ENCODE peak calls at places on chromosomes 12 and 14, in six cellular contexts. D is A549, N is H1, K is K562, P is GM12878, B is HepG2. Y is an unnamed sample.

GRCh38 chr12:14810953-14811483 is 3.0 kb downstream of the SMCO3 start:
- DNase-seq in D (peak), N (no peak), K (no peak), P (no peak), B (peak), Y (no peak)

GRCh38 chr14:93002049-93002448 is 79.1 kb downstream of the CHGA start:
- DNase-seq in D (no peak), N (no peak), K (no peak), P (no peak), B (no peak), Y (no peak)

GRCh38 chr14:81682134-81682533 is 148.5 kb upstream of the SEL1L start:
- DNase-seq in D (no peak), N (no peak), K (no peak), P (no peak), B (no peak), Y (no peak)

GRCh38 chr14:20873370-20874177 is 17.6 kb upstream of the RNASE3 start:
- DNase-seq in D (peak), N (peak), K (peak), P (no peak), B (peak), Y (peak)

GRCh38 chr14:56145965-56146364 is 27.8 kb downstream of the PELI2 start:
- DNase-seq in D (no peak), N (no peak), K (no peak), P (no peak), B (no peak), Y (no peak)

GRCh38 chr14:57918791-57919190 is 52.9 kb upstream of the SLC35F4 start:
- DNase-seq in D (no peak), N (no peak), K (no peak), P (no peak), B (no peak), Y (no peak)

GRCh38 chr14:102764220-102764671 is 13.0 kb upstream of the TRAF3 start:
- DNase-seq in D (no peak), N (no peak), K (no peak), P (peak), B (no peak), Y (no peak)

GRCh38 chr12:109461049-109461845 is 15.9 kb downstream of the KCTD10 start:
- DNase-seq in D (no peak), N (no peak), K (peak), P (no peak), B (peak), Y (no peak)

GRCh38 chr12:103273645-103274044 is 222.1 kb downstream of the C12orf42 start:
- DNase-seq in D (no peak), N (no peak), K (no peak), P (no peak), B (no peak), Y (no peak)

GRCh38 chr14:51862171-51862838 is 1.9 kb downstream of the GNG2 start:
- DNase-seq in D (no peak), N (no peak), K (no peak), P (no peak), B (no peak), Y (no peak)

GRCh38 chr14:24605435-24606190 is 3.9 kb downstream of the GZMH start:
- DNase-seq in D (peak), N (peak), K (peak), P (no peak), B (peak), Y (peak)

GRCh38 chr14:77459072-77459723 is 1.3 kb downstream of the AHSA1 start:
- DNase-seq in D (peak), N (no peak), K (peak), P (peak), B (peak), Y (peak)

GRCh38 chr12:96033549-96034389 is 1.6 kb downstream of the LTA4H start:
- DNase-seq in D (no peak), N (no peak), K (no peak), P (no peak), B (no peak), Y (no peak)

GRCh38 chr12:97639702-97640101 is 177.1 kb downstream of the RMST start:
- DNase-seq in D (no peak), N (no peak), K (no peak), P (no peak), B (peak), Y (no peak)

GRCh38 chr14:24982472-24983155 is 67.3 kb downstream of the STXBP6 start:
- DNase-seq in D (no peak), N (no peak), K (no peak), P (no peak), B (peak), Y (no peak)

GRCh38 chr14:22081352-22081751 is 407.7 kb upstream of the OR4E1 start:
- DNase-seq in D (no peak), N (no peak), K (no peak), P (no peak), B (no peak), Y (no peak)

GRCh38 chr12:26799741-26800140 is 33.3 kb downstream of the ITPR2 start:
- DNase-seq in D (no peak), N (no peak), K (no peak), P (no peak), B (no peak), Y (no peak)

GRCh38 chr12:107310621-107311020 is 217.3 kb upstream of the CRY1 start:
- DNase-seq in D (no peak), N (no peak), K (no peak), P (no peak), B (no peak), Y (no peak)

GRCh38 chr12:56160160-56160763 is 2.1 kb downstream of the MYL6 start:
- DNase-seq in D (no peak), N (no peak), K (no peak), P (no peak), B (no peak), Y (no peak)

GRCh38 chr14:23025181-23025788 is 9.4 kb downstream of the PSMB5 start:
- DNase-seq in D (no peak), N (no peak), K (no peak), P (no peak), B (no peak), Y (no peak)

GRCh38 chr14:25237845-25238244 is 187.9 kb upstream of the STXBP6 start:
- DNase-seq in D (no peak), N (peak), K (no peak), P (no peak), B (peak), Y (no peak)

GRCh38 chr14:75969891-75970290 is 11.9 kb downstream of the TGFB3 start:
- DNase-seq in D (no peak), N (no peak), K (no peak), P (no peak), B (no peak), Y (no peak)

GRCh38 chr14:50318031-50318626 is 6.0 kb downstream of the DMAC2L start:
- DNase-seq in D (peak), N (no peak), K (peak), P (no peak), B (peak), Y (peak)

GRCh38 chr12:131710464-131711457 is at the start of gene SFSWAP:
- DNase-seq in D (peak), N (no peak), K (peak), P (peak), B (peak), Y (peak)

DNA sequence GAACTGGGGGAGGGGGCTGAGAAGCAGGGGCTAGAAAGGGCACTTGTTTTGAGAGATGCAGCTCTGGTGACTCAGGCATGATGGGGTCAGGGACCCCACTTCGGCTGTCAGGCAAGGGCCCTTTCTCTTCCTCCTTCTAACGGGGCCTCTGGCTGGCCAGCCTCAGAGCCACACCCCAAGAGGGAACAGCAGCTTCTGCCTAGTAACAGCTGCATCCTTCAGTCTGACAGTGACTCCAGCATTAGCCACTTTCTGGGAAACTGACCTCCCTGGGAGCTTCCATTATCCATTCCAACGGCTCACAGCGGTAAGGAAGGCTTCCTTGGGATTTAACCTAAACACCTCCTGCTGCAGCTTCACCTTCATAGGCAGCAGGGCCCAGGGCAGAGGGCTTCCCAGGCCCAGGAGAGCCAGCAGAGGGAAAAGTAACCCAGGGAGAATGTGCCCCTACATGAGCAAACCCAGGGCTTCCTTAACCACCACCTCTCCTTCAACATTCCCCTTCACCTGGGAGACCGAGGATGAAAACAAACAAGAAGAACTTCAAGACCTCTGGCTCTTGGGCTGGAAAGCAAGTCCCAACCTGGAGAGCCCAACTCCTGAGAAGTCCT is 2.7 kb downstream of the NCKAP5L start:
- DNase-seq in D (no peak), N (no peak), K (no peak), P (no peak), B (no peak), Y (no peak)
- TF ChIP-seq CHD2 in D (no peak), N (no peak), K (no peak), P (no peak), B (no peak), Y (no peak)

DNA sequence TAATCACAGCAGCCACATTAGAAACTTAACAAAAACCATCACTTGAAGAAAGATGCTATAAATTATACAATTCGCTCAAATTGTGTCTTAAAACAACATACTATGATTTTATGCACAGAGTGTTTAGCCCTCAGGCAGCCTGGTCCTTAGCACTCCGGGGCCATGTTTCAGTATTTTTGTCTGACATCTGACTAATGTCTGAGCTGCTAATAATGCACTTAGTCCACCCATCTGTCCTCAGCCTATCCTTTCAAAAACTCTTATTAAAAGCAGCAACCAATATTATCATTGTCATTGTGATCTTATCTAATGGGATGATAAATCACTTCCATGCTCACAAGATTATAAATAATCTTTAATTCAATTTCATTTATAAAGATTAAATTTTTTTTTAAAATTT is 602.7 kb upstream of the FOXG1 start:
- DNase-seq in D (no peak), N (no peak), K (no peak), P (no peak), B (no peak), Y (peak)
- TF ChIP-seq RAD21 in D (no peak), N (no peak), K (no peak), P (no peak), B (no peak), Y (no peak)

DNA sequence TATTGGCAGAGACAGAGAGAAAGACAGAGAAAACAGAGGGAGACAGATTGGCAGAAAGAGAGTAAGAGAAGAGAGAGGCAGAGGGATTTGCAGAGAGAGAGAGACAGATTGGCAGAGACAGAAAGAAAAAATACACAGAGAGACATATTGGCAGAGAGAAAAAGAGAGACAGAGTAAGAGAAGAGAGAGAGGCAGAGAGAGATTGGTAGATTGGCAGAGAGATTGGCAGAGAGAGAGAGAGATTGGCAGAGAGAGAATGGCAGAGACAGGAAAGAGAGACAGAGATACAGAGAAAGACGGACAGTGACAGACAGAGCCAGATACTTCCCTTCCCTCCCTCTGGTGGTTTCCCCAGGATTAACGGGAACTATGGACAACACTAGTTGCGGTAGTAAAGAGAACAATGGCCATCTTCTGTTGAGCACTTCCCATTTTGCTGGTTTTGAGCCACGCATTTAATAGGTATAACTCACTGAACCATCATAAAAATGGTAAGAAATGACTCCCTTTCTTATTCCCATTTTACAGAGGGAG is 2.6 kb upstream of the NOS1 start:
- DNase-seq in D (no peak), N (no peak), K (no peak), P (no peak), B (no peak), Y (no peak)
- TF ChIP-seq CHD2 in D (no peak), N (no peak), K (no peak), P (no peak), B (no peak), Y (no peak)

GRCh38 chr12:105278043-105278697 is 42.2 kb upstream of the APPL2 start:
- DNase-seq in D (peak), N (no peak), K (no peak), P (no peak), B (peak), Y (peak)
- TF ChIP-seq RAD21 in D (no peak), N (peak), K (no peak), P (no peak), B (no peak), Y (no peak)

DNA sequence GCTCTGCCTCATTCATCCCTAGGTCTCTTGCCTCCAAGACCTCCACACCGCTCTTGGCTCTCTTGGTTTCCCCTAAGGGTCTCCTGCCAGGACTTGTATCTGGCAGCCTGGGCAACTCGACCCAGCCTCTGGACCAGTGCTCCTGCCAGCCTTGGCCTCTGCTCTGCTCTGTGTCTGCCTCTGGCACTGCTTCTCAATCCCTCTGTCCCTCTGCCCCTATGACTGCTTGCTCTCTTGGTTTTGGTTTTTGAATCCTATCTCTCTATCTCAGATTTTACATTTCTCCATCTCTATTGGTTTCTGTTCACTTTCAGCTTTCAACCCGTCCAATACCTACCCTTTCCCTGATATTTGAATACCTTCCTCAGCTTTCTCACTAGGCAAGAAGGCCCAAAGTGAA is 6.3 kb downstream of the ITGA5 start:
- DNase-seq in D (no peak), N (no peak), K (no peak), P (no peak), B (no peak), Y (no peak)
- TF ChIP-seq CHD2 in D (no peak), N (no peak), K (no peak), P (no peak), B (no peak), Y (no peak)

DNA sequence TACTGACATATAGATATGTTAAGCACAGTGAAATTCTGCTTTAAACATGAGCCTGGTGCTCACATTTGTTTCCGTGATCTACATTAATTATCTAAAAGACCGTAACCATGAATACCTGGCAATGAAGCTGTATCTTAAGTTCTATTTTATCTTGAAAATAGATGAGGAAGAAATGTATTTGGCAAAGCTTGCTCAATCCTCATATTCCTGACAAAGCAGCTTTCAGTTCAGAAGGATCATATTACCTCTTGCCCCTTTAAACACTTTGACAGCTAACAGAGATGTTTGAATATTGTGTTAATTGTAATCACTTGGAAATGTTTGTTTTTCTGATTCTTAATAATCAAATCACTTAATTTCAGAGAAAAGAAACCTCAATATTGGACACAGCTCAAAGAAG is 9.7 kb downstream of the EPYC start:
- DNase-seq in D (no peak), N (no peak), K (no peak), P (no peak), B (no peak), Y (no peak)
- TF ChIP-seq RAD21 in D (no peak), N (no peak), K (no peak), P (no peak), B (no peak), Y (no peak)

GRCh38 chr12:94205738-94206310 is 57.4 kb downstream of the PLXNC1 start:
- DNase-seq in D (no peak), N (no peak), K (no peak), P (no peak), B (no peak), Y (no peak)
- TF ChIP-seq CHD2 in D (no peak), N (no peak), K (no peak), P (no peak), B (no peak), Y (no peak)

DNA sequence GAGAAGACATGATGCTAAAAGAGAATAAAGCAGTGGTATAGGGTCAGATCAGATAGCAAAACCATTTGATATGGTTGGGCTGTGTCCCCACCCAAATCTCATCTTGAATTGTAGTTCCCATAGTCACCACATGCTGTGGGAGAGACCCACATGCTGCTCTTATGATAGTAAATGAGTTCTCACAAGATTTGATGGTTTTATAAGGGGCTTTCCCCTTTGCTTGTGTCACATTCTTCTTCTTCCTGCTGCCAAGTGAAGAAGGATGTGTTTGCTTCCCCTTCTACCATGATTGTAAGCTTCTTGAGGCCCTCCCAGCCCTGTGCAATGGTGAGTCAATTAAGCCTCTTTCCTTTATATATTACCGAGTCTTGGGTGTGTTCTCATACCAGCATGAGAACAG is 49.4 kb downstream of the SLC16A7 start:
- DNase-seq in D (no peak), N (no peak), K (no peak), P (no peak), B (no peak), Y (no peak)
- TF ChIP-seq RAD21 in D (no peak), N (no peak), K (no peak), P (no peak), B (no peak), Y (no peak)

Y was measured in SK-N-SH.